ENCODE peak calls at places on chromosomes 11 and 22, in eight cellular contexts. Z is cardiac muscle cell, U is ovary, V is fibroblast of the aortic adventitia, L is IMR-90, S is Peyer's patch, J is pancreas, H is OCI-LY7. B is an unnamed sample.

GRCh38 chr11:44372989-44373388 is 63.0 kb upstream of the ALX4 start:
- DNase-seq in Z (no peak), U (no peak), V (no peak), L (no peak), S (no peak), J (no peak), H (no peak), B (no peak)

GRCh38 chr11:93225642-93226041 is 27.9 kb upstream of the SLC36A4 start:
- DNase-seq in Z (no peak), U (no peak), V (peak), L (peak), S (no peak), J (no peak), H (peak), B (no peak)

GRCh38 chr11:72974487-72975205 is 160.4 kb downstream of the ATG16L2 start:
- DNase-seq in Z (no peak), U (no peak), V (no peak), L (no peak), S (no peak), J (no peak), H (no peak), B (no peak)

GRCh38 chr11:99968336-99968735 is 718.8 kb upstream of the ARHGAP42 start:
- DNase-seq in Z (no peak), U (no peak), V (no peak), L (no peak), S (no peak), J (no peak), H (no peak), B (no peak)

GRCh38 chr11:83990160-83990733 is 704.1 kb upstream of the CCDC90B start:
- DNase-seq in Z (no peak), U (peak), V (no peak), L (no peak), S (no peak), J (no peak), H (no peak), B (no peak)

GRCh38 chr11:120229451-120230424 is 10.2 kb upstream of the POU2F3 start:
- DNase-seq in Z (peak), U (no peak), V (peak), L (peak), S (no peak), J (no peak), H (peak), B (no peak)

GRCh38 chr11:126129681-126130671 is 67.3 kb upstream of the CDON start:
- DNase-seq in Z (peak), U (no peak), V (no peak), L (peak), S (no peak), J (no peak), H (no peak), B (no peak)

GRCh38 chr11:11735586-11735985 is 106.2 kb upstream of the USP47 start:
- DNase-seq in Z (peak), U (no peak), V (no peak), L (no peak), S (no peak), J (no peak), H (no peak), B (no peak)

GRCh38 chr11:19768815-19769214 is 56.2 kb downstream of the NAV2 start:
- DNase-seq in Z (no peak), U (no peak), V (no peak), L (no peak), S (no peak), J (no peak), H (no peak), B (no peak)

GRCh38 chr11:110712643-110713468 is 619 bp upstream of the ARHGAP20 start:
- DNase-seq in Z (peak), U (peak), V (peak), L (peak), S (no peak), J (no peak), H (no peak), B (no peak)

GRCh38 chr11:19344661-19345518 is 104.1 kb upstream of the E2F8 start:
- DNase-seq in Z (peak), U (no peak), V (peak), L (peak), S (no peak), J (peak), H (no peak), B (no peak)

GRCh38 chr11:117673561-117673960 is 123.5 kb downstream of the DSCAML1 start:
- DNase-seq in Z (no peak), U (no peak), V (no peak), L (no peak), S (no peak), J (no peak), H (no peak), B (no peak)

GRCh38 chr11:22792497-22792896 is 37.1 kb downstream of the SVIP start:
- DNase-seq in Z (no peak), U (no peak), V (peak), L (peak), S (no peak), J (no peak), H (no peak), B (no peak)

GRCh38 chr11:64372802-64373597 is 14.0 kb downstream of the RPS6KA4 start:
- DNase-seq in Z (no peak), U (peak), V (no peak), L (no peak), S (no peak), J (no peak), H (no peak), B (no peak)

GRCh38 chr11:96045622-96046456 is 121.9 kb upstream of the MTMR2 start:
- DNase-seq in Z (peak), U (peak), V (peak), L (peak), S (no peak), J (peak), H (no peak), B (peak)

GRCh38 chr11:95088946-95089619 is 563 bp upstream of the ENDOD1 start:
- DNase-seq in Z (no peak), U (no peak), V (peak), L (no peak), S (no peak), J (no peak), H (no peak), B (no peak)

GRCh38 chr22:36873614-36874308 is 13.0 kb downstream of the NCF4 start:
- DNase-seq in Z (peak), U (no peak), V (peak), L (peak), S (no peak), J (no peak), H (peak), B (peak)

GRCh38 chr11:119538748-119539147 is 115.8 kb upstream of the THY1 start:
- DNase-seq in Z (no peak), U (no peak), V (peak), L (no peak), S (no peak), J (no peak), H (no peak), B (no peak)

GRCh38 chr11:130164221-130164570 is 4.6 kb downstream of the ST14 start:
- DNase-seq in Z (no peak), U (no peak), V (no peak), L (no peak), S (no peak), J (no peak), H (no peak), B (no peak)

GRCh38 chr11:82250047-82250446 is 483.6 kb downstream of the FAM181B start:
- DNase-seq in Z (no peak), U (no peak), V (no peak), L (no peak), S (no peak), J (no peak), H (no peak), B (no peak)

DNA sequence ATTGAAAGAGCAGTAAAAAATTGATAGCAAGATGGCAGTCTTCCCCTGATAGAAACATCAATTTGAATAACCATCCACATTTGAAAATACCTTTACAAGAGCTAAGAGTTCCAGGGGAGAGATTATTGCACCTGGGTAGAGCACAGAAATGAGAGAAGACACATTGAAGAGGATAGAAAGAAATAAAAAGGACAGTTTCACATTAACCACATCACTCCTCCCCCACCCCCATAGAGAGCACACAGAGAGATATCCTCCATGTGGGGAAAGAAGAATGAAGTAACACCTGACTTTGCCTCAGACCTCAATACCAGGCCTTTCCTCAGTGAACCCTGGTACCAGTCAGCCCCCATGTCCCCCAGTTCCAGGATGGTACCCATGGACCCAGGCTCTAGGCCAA is 486.7 kb downstream of the FAM181B start:
- DNase-seq in Z (no peak), U (no peak), V (no peak), L (no peak), S (no peak), J (no peak), H (no peak), B (no peak)
- TF ChIP-seq CTCF in Z (no peak), U (no peak), V (no peak), L (no peak), S (no peak), J (no peak), H (no peak), B (no peak)

GRCh38 chr11:67370351-67371076 is 2.9 kb downstream of the CLCF1 start:
- DNase-seq in Z (no peak), U (no peak), V (no peak), L (peak), S (no peak), J (no peak), H (no peak), B (no peak)

GRCh38 chr11:67372232-67372992 is 986 bp downstream of the CLCF1 start:
- DNase-seq in Z (peak), U (peak), V (no peak), L (no peak), S (peak), J (peak), H (no peak), B (no peak)

GRCh38 chr11:67369801-67370284 is 3.6 kb downstream of the CLCF1 start:
- DNase-seq in Z (no peak), U (no peak), V (peak), L (peak), S (no peak), J (no peak), H (no peak), B (no peak)

GRCh38 chr11:67371549-67372231 is 1.7 kb downstream of the CLCF1 start:
- DNase-seq in Z (peak), U (no peak), V (peak), L (peak), S (no peak), J (no peak), H (peak), B (no peak)

GRCh38 chr11:67371199-67371548 is 2.2 kb downstream of the CLCF1 start:
- DNase-seq in Z (no peak), U (no peak), V (no peak), L (no peak), S (no peak), J (no peak), H (no peak), B (no peak)
- H3K4me3 ChIP-seq in Z (no peak), U (no peak), V (peak), L (no peak), S (peak), J (no peak), H (no peak), B (peak)

GRCh38 chr11:66465371-66466224 is 1.1 kb upstream of the PELI3 start:
- DNase-seq in Z (no peak), U (no peak), V (no peak), L (no peak), S (no peak), J (no peak), H (peak), B (no peak)

GRCh38 chr11:66468691-66469090 is 2.0 kb downstream of the PELI3 start:
- DNase-seq in Z (no peak), U (no peak), V (no peak), L (no peak), S (no peak), J (no peak), H (no peak), B (no peak)

GRCh38 chr11:66466225-66467033 is at the start of gene PELI3:
- DNase-seq in Z (peak), U (peak), V (peak), L (peak), S (peak), J (peak), H (peak), B (peak)

GRCh38 chr11:66467756-66468155 is 1.1 kb downstream of the PELI3 start:
- DNase-seq in Z (peak), U (no peak), V (no peak), L (no peak), S (no peak), J (peak), H (no peak), B (no peak)

GRCh38 chr11:66467034-66467659 is 442 bp downstream of the PELI3 start:
- DNase-seq in Z (peak), U (no peak), V (peak), L (peak), S (peak), J (peak), H (no peak), B (no peak)
- TF ChIP-seq CTCF in Z (peak), U (peak), V (peak), L (peak), S (peak), J (no peak), H (peak), B (peak)

DNA sequence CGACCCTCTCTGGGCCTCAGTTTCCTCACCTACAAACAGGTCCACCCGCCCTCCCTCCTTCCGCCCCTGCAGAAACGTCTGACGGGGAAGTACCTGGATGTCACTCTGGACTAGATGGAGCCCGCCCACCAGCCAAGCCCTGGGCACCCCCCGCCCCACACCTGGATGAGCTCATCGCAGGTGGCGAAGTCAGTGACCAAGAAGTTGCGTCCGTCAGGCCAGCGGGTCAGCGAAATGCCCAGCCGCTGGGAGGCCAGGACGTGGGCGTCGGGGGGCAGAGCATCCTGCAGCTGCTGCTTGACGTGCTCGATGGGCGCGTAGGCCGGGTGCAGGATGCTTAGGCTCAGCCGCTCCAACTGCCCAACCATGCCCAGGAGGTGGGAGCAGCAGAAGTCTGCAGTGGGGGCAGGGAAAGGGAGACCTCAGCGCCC is 897 bp downstream of the PNPLA5 start:
- DNase-seq in Z (no peak), U (no peak), V (no peak), L (peak), S (no peak), J (no peak), H (no peak), B (no peak)
- H3K4me3 ChIP-seq in Z (no peak), U (no peak), V (no peak), L (no peak), S (no peak), J (no peak), H (no peak), B (no peak)

GRCh38 chr11:10418259-10418949 is 36.7 kb upstream of the AMPD3 start:
- DNase-seq in Z (no peak), U (no peak), V (peak), L (peak), S (no peak), J (no peak), H (no peak), B (peak)

GRCh38 chr11:10414659-10415058 is 40.4 kb upstream of the AMPD3 start:
- DNase-seq in Z (no peak), U (no peak), V (peak), L (peak), S (no peak), J (no peak), H (no peak), B (no peak)

GRCh38 chr11:10413268-10413667 is 41.8 kb upstream of the AMPD3 start:
- DNase-seq in Z (peak), U (no peak), V (no peak), L (peak), S (no peak), J (no peak), H (peak), B (no peak)

GRCh38 chr11:10414181-10414580 is 40.9 kb upstream of the AMPD3 start:
- DNase-seq in Z (no peak), U (no peak), V (no peak), L (no peak), S (no peak), J (no peak), H (no peak), B (no peak)

DNA sequence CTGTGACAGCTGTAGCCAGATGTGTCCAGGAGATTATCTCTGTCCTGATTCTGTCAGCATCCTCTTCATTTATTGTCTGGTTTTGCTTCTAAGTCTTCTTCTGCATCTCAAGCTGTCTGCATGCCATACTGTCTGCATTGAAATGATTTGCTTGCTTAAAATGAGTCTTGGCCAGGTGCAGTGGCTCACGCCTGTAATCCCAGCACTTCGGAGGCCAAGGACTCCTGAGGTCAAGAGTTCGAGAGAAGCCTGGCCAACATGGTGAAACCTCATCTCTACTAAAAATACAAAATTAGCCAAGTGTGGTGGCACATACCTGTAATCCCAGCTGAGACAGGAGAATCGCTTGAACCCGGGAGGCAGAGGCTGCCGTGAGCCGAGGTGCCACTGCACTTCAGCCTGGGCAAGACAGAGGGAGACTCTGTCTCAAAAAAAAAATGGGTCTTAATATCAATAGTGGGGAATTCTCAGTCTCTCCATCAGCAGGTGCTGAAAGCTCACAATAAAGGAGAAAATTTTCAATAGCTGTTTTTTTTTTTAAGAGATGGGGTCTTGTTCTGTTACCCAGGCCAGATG is 39.2 kb upstream of the AMPD3 start:
- DNase-seq in Z (no peak), U (no peak), V (no peak), L (no peak), S (no peak), J (no peak), H (peak), B (no peak)
- TF ChIP-seq CTCF in Z (no peak), U (no peak), V (no peak), L (no peak), S (no peak), J (no peak), H (peak), B (no peak)

DNA sequence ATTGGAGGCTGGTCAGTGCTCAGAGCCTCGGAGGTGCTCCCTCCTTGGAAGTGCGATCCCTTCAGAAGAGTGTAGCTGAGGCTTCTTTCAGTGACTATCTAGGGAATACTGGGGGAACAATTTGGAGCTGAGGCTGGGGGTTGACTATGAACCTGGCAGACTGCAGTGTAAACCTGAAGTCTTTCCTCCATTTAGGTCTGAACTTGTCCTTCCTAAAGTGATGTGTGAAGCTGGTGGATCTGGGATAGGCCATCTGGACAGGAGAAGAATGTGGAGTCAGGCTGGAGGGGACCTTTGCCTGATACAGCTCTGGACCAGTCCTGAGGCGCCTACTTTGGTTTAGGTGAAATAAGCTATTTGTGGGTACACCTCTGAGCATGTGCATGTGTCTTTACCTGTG is 3.5 kb upstream of the INSC start:
- DNase-seq in Z (no peak), U (no peak), V (no peak), L (no peak), S (no peak), J (no peak), H (no peak), B (no peak)
- H3K4me3 ChIP-seq in Z (no peak), U (no peak), V (no peak), L (no peak), S (no peak), J (no peak), H (no peak), B (no peak)

B was measured in AG09309.